ENCODE peak calls at places on chromosomes 4 and X, in eight cellular contexts. Z is HepG2; W is stomach; B is uterus; X is CD8-positive, alpha-beta T cell; C is body of pancreas; I is PC-3; V is A673. U is an unnamed sample.

GRCh38 chrX:95718746-95719145 is 965.9 kb upstream of the DIAPH2 start:
- DNase-seq in Z (no peak), W (no peak), B (no peak), X (no peak), C (no peak), I (no peak), V (no peak), U (no peak)

GRCh38 chrX:96006281-96006680 is 678.4 kb upstream of the DIAPH2 start:
- DNase-seq in Z (no peak), W (no peak), B (no peak), X (no peak), C (no peak), I (no peak), V (no peak), U (no peak)

GRCh38 chr4:153564630-153565525 is 98.7 kb downstream of the TMEM131L start:
- DNase-seq in Z (peak), W (peak), B (no peak), X (no peak), C (peak), I (peak), V (peak), U (no peak)

GRCh38 chr4:174775366-174775765 is 53.7 kb downstream of the GLRA3 start:
- DNase-seq in Z (no peak), W (no peak), B (no peak), X (no peak), C (no peak), I (no peak), V (no peak), U (no peak)

GRCh38 chrX:9928083-9928482 is 39.1 kb upstream of the CLDN34 start:
- DNase-seq in Z (no peak), W (no peak), B (no peak), X (no peak), C (no peak), I (no peak), V (peak), U (no peak)

GRCh38 chr4:169256101-169256612 is 14.6 kb downstream of the SH3RF1 start:
- DNase-seq in Z (no peak), W (no peak), B (no peak), X (no peak), C (no peak), I (peak), V (no peak), U (no peak)

GRCh38 chr4:20496078-20496477 is 204.2 kb upstream of the PACRGL start:
- DNase-seq in Z (no peak), W (no peak), B (no peak), X (no peak), C (no peak), I (no peak), V (no peak), U (no peak)

GRCh38 chrX:18390941-18391538 is 34.4 kb upstream of the CDKL5 start:
- DNase-seq in Z (peak), W (peak), B (peak), X (peak), C (peak), I (peak), V (peak), U (peak)

GRCh38 chrX:2516612-2517011 is 15.8 kb upstream of the DHRSX start:
- DNase-seq in Z (no peak), W (no peak), B (no peak), X (no peak), C (no peak), I (no peak), V (no peak), U (no peak)

GRCh38 chr4:108838451-108838850 is 75.6 kb upstream of the ETNPPL start:
- DNase-seq in Z (no peak), W (no peak), B (no peak), X (no peak), C (no peak), I (no peak), V (no peak), U (no peak)

GRCh38 chrX:153925739-153926593 is at the start of gene ARHGAP4:
- DNase-seq in Z (no peak), W (no peak), B (no peak), X (peak), C (no peak), I (no peak), V (no peak), U (no peak)

GRCh38 chrX:3295731-3296130 is 50.7 kb downstream of the MXRA5 start:
- DNase-seq in Z (no peak), W (no peak), B (no peak), X (no peak), C (no peak), I (peak), V (peak), U (no peak)

GRCh38 chr4:8468746-8469535 is 28.4 kb downstream of the TRMT44 start:
- DNase-seq in Z (peak), W (peak), B (peak), X (peak), C (peak), I (peak), V (peak), U (peak)

GRCh38 chr4:54318904-54319303 is 89.8 kb downstream of the PDGFRA start:
- DNase-seq in Z (peak), W (no peak), B (no peak), X (no peak), C (no peak), I (peak), V (peak), U (no peak)

GRCh38 chr4:87865960-87866598 is 33.3 kb downstream of the MEPE start:
- DNase-seq in Z (peak), W (no peak), B (no peak), X (no peak), C (no peak), I (peak), V (peak), U (no peak)

GRCh38 chr4:27000820-27001219 is 140.2 kb downstream of the STIM2 start:
- DNase-seq in Z (no peak), W (no peak), B (no peak), X (no peak), C (no peak), I (peak), V (no peak), U (no peak)

GRCh38 chr4:21034728-21035127 is 334.5 kb downstream of the PACRGL start:
- DNase-seq in Z (no peak), W (no peak), B (no peak), X (no peak), C (no peak), I (no peak), V (no peak), U (no peak)

GRCh38 chrX:104112326-104112951 is at the start of gene ZCCHC18:
- DNase-seq in Z (peak), W (peak), B (peak), X (peak), C (peak), I (peak), V (peak), U (peak)

GRCh38 chr4:89344571-89344970 is 37.0 kb upstream of the GPRIN3 start:
- DNase-seq in Z (no peak), W (no peak), B (no peak), X (no peak), C (no peak), I (no peak), V (no peak), U (no peak)

GRCh38 chr4:59503731-59504130 is 1696.4 kb upstream of the ADGRL3 start:
- DNase-seq in Z (no peak), W (no peak), B (no peak), X (no peak), C (no peak), I (no peak), V (no peak), U (no peak)

GRCh38 chrX:71067079-71067478 is 1.1 kb downstream of the SNX12 start:
- DNase-seq in Z (no peak), W (no peak), B (no peak), X (no peak), C (no peak), I (no peak), V (no peak), U (no peak)

GRCh38 chr4:65021737-65022136 is 612.5 kb upstream of the TECRL start:
- DNase-seq in Z (no peak), W (no peak), B (no peak), X (no peak), C (no peak), I (no peak), V (no peak), U (no peak)

GRCh38 chrX:117990438-117990837 is 126.2 kb downstream of the KLHL13 start:
- DNase-seq in Z (no peak), W (no peak), B (no peak), X (no peak), C (no peak), I (no peak), V (no peak), U (no peak)

GRCh38 chrX:46903458-46904242 is 8.6 kb upstream of the JADE3 start:
- DNase-seq in Z (peak), W (peak), B (peak), X (peak), C (peak), I (peak), V (peak), U (peak)

GRCh38 chr4:73853246-73853704 is at the start of gene PF4V1:
- DNase-seq in Z (no peak), W (peak), B (no peak), X (no peak), C (peak), I (no peak), V (no peak), U (peak)

GRCh38 chr4:80521438-80521837 is 185.9 kb downstream of the CFAP299 start:
- DNase-seq in Z (no peak), W (no peak), B (no peak), X (no peak), C (no peak), I (no peak), V (no peak), U (no peak)

GRCh38 chr4:8048856-8049686 is 109.4 kb upstream of the AFAP1 start:
- DNase-seq in Z (no peak), W (no peak), B (no peak), X (no peak), C (no peak), I (no peak), V (no peak), U (no peak)

GRCh38 chrX:69387559-69388487 is 116.3 kb upstream of the NALF2 start:
- DNase-seq in Z (peak), W (peak), B (peak), X (no peak), C (peak), I (peak), V (peak), U (peak)

GRCh38 chr4:6575503-6576240 is 683 bp downstream of the MAN2B2 start:
- DNase-seq in Z (no peak), W (no peak), B (no peak), X (no peak), C (peak), I (no peak), V (no peak), U (no peak)

GRCh38 chrX:53930513-53931380 is 113.5 kb downstream of the PHF8 start:
- DNase-seq in Z (peak), W (no peak), B (no peak), X (no peak), C (no peak), I (no peak), V (peak), U (no peak)

GRCh38 chrX:1442016-1442665 is 10.6 kb downstream of the ASMTL start:
- DNase-seq in Z (no peak), W (no peak), B (peak), X (no peak), C (no peak), I (no peak), V (no peak), U (no peak)

GRCh38 chrX:123959281-123960063 is 2.0 kb upstream of the STAG2 start:
- DNase-seq in Z (no peak), W (peak), B (peak), X (no peak), C (peak), I (peak), V (peak), U (peak)

GRCh38 chr4:24477919-24478318 is 106.4 kb downstream of the DHX15 start:
- DNase-seq in Z (no peak), W (no peak), B (no peak), X (no peak), C (no peak), I (peak), V (peak), U (no peak)

GRCh38 chrX:117407449-117408170 is 709.0 kb downstream of the KLHL13 start:
- DNase-seq in Z (no peak), W (no peak), B (no peak), X (no peak), C (no peak), I (peak), V (no peak), U (no peak)

GRCh38 chrX:111376897-111377601 is 34.9 kb downstream of the DCX start:
- DNase-seq in Z (no peak), W (no peak), B (no peak), X (no peak), C (no peak), I (no peak), V (no peak), U (no peak)

GRCh38 chr4:94452476-94453300 is 946 bp downstream of the PDLIM5 start:
- DNase-seq in Z (peak), W (peak), B (peak), X (peak), C (peak), I (peak), V (peak), U (peak)

GRCh38 chrX:136909706-136910564 is 29.4 kb upstream of the RBMX start:
- DNase-seq in Z (no peak), W (peak), B (peak), X (peak), C (peak), I (peak), V (peak), U (peak)

GRCh38 chr4:113435893-113436292 is 325.6 kb downstream of the CAMK2D start:
- DNase-seq in Z (no peak), W (no peak), B (peak), X (no peak), C (no peak), I (peak), V (peak), U (no peak)

GRCh38 chrX:44017726-44018125 is 44.5 kb upstream of the NDP start:
- DNase-seq in Z (no peak), W (no peak), B (no peak), X (no peak), C (no peak), I (no peak), V (no peak), U (no peak)

DNA sequence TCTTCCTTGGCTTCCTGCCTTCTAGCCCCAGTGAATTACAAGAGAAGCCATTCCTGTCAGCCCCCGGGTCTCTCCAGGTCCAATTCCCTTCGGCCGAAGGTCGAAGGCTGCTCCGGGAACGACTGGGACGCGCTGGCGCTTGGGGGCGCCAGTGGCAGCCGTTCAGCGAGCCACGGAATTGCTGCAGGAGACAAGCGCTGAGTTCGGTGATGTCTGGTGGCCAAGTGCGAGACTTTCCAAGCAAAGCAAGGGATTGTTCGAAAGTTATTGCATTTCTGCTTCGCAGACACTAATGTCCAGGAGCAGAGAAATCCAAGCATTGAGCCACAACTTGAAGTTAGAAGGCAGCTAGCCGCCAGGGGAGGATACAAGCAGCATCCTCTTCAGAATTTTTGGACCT is 1.1 kb upstream of the DKK2 start:
- DNase-seq in Z (no peak), W (no peak), B (no peak), X (no peak), C (peak), I (peak), V (peak), U (peak)
- TF ChIP-seq CTCF in Z (peak), W (no peak), B (no peak), X (no peak), C (peak), I (peak), V (peak), U (peak)

GRCh38 chr4:9988349-9988748 is 32.9 kb downstream of the SLC2A9 start:
- DNase-seq in Z (no peak), W (no peak), B (no peak), X (no peak), C (no peak), I (no peak), V (no peak), U (no peak)
- H3K27ac ChIP-seq in Z (no peak), W (no peak), B (no peak), X (no peak), C (no peak), I (no peak), V (no peak), U (no peak)

DNA sequence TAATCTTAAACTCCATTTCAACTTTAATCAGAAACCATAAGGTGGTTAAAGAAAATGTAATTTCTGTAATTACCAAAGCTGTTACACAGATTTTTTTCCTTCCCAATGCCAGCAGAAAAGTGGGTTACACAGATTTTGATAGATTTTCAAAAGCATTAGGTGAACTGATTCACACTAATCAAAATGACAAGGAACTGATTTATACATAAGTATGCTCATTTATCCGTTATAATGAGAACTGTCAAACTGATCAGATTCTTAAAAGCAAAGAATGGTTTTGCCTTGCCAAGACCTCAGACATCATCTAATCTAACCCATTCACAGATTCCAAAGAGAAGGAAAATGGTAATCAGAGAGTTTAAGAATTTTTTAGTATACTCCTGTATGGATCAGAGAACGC is 5.2 kb downstream of the UGDH start:
- DNase-seq in Z (no peak), W (no peak), B (no peak), X (no peak), C (no peak), I (no peak), V (no peak), U (no peak)
- H3K4me3 ChIP-seq in Z (peak), W (no peak), B (no peak), X (no peak), C (no peak), I (no peak), V (no peak), U (no peak)

GRCh38 chr4:15587649-15588048 is 67.5 kb downstream of the FBXL5 start:
- DNase-seq in Z (no peak), W (no peak), B (no peak), X (no peak), C (no peak), I (no peak), V (no peak), U (no peak)

GRCh38 chr4:15598644-15599043 is 56.5 kb downstream of the FBXL5 start:
- DNase-seq in Z (no peak), W (no peak), B (no peak), X (no peak), C (no peak), I (no peak), V (no peak), U (no peak)

GRCh38 chr4:15592799-15593198 is 62.4 kb downstream of the FBXL5 start:
- DNase-seq in Z (no peak), W (no peak), B (no peak), X (no peak), C (no peak), I (no peak), V (no peak), U (no peak)
- TF ChIP-seq CTCF in Z (no peak), W (no peak), B (no peak), X (no peak), C (no peak), I (no peak), V (no peak), U (no peak)

GRCh38 chrX:133921084-133921483 is 64.3 kb downstream of the GPC3 start:
- DNase-seq in Z (no peak), W (no peak), B (no peak), X (no peak), C (no peak), I (no peak), V (no peak), U (no peak)

GRCh38 chrX:133921764-133922389 is 63.5 kb downstream of the GPC3 start:
- DNase-seq in Z (peak), W (peak), B (no peak), X (no peak), C (peak), I (peak), V (peak), U (peak)

GRCh38 chrX:133923113-133923512 is 62.3 kb downstream of the GPC3 start:
- DNase-seq in Z (no peak), W (no peak), B (no peak), X (no peak), C (no peak), I (no peak), V (peak), U (no peak)

GRCh38 chrX:133923548-133923947 is 61.8 kb downstream of the GPC3 start:
- DNase-seq in Z (no peak), W (no peak), B (no peak), X (no peak), C (no peak), I (no peak), V (no peak), U (no peak)

GRCh38 chrX:133922390-133922772 is 63.0 kb downstream of the GPC3 start:
- DNase-seq in Z (no peak), W (no peak), B (no peak), X (no peak), C (no peak), I (no peak), V (no peak), U (no peak)
- H3K27ac ChIP-seq in Z (peak), W (no peak), B (no peak), X (no peak), C (no peak), I (no peak), V (no peak), U (no peak)

GRCh38 chr4:71691416-71692073 is 92.3 kb downstream of the GC start:
- DNase-seq in Z (no peak), W (no peak), B (no peak), X (no peak), C (no peak), I (no peak), V (no peak), U (no peak)

GRCh38 chr4:71692198-71692597 is 91.7 kb downstream of the GC start:
- DNase-seq in Z (no peak), W (no peak), B (no peak), X (no peak), C (no peak), I (no peak), V (no peak), U (no peak)

GRCh38 chr4:71687057-71687456 is 96.8 kb downstream of the GC start:
- DNase-seq in Z (no peak), W (no peak), B (no peak), X (no peak), C (no peak), I (no peak), V (no peak), U (no peak)

GRCh38 chr4:71692963-71693362 is 90.9 kb downstream of the GC start:
- DNase-seq in Z (no peak), W (no peak), B (no peak), X (no peak), C (no peak), I (no peak), V (no peak), U (no peak)

DNA sequence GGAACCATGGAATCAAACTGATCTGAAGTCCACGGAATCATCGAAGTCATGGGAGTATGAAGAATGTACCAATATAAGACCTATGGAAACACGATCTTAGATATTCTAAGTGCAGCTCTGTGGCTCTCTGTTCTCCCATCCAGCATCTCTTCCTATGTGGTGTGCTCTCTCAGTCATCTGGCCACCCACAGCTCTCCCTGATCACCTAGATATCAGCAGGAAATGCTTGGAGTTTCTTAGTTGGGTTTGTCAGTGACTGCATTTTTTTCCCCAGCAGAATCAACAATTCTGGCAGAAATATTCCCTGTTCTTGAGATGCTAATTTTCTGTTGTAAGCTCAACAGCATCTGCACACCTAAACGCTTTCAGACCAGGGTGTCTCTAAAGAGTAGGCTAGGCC is 94.1 kb downstream of the GC start:
- DNase-seq in Z (no peak), W (no peak), B (no peak), X (no peak), C (no peak), I (no peak), V (no peak), U (no peak)
- H3K4me3 ChIP-seq in Z (no peak), W (no peak), B (no peak), X (no peak), C (no peak), I (no peak), V (no peak), U (no peak)

U was measured in transverse colon.